ENCODE peak calls at places on chromosomes 12 and 14, in ten cellular contexts. A is prostate gland, I is glutamatergic neuron, M is transverse colon, W is Calu3, C is WTC11, R is mammary epithelial cell, S is PC-3, F is AG09319, V is GM23338. T is an unnamed sample.

GRCh38 chr14:34228663-34229001 is 233.4 kb downstream of the SPTSSA start:
- DNase-seq in A (no peak), I (no peak), M (no peak), W (no peak), C (no peak), R (no peak), S (no peak), F (no peak), V (no peak), T (no peak)

GRCh38 chr12:108614639-108615038 is 16.8 kb upstream of the TMEM119 start:
- DNase-seq in A (no peak), I (no peak), M (no peak), W (no peak), C (no peak), R (no peak), S (no peak), F (no peak), V (no peak), T (no peak)

GRCh38 chr14:102922490-102923200 is at the start of gene AMN:
- DNase-seq in A (no peak), I (no peak), M (peak; percentile 82), W (peak; percentile 51), C (peak; percentile 51), R (no peak), S (no peak), F (no peak), V (peak; percentile 79), T (no peak)

GRCh38 chr14:22510527-22511110 is 78.4 kb downstream of the DAD1 start:
- DNase-seq in A (no peak), I (no peak), M (no peak), W (no peak), C (no peak), R (no peak), S (peak; percentile 35), F (no peak), V (no peak), T (no peak)

GRCh38 chr14:46488374-46488773 is 163.2 kb downstream of the RPL10L start:
- DNase-seq in A (no peak), I (no peak), M (no peak), W (no peak), C (no peak), R (no peak), S (peak; percentile 9), F (no peak), V (no peak), T (no peak)

GRCh38 chr14:92578511-92578910 is 64.9 kb downstream of the RIN3 start:
- DNase-seq in A (no peak), I (no peak), M (no peak), W (no peak), C (no peak), R (peak; percentile 30), S (peak; percentile 75), F (peak; percentile 60), V (no peak), T (no peak)

GRCh38 chr14:80239631-80240030 is 28.3 kb upstream of the DIO2 start:
- DNase-seq in A (no peak), I (no peak), M (no peak), W (no peak), C (no peak), R (no peak), S (no peak), F (no peak), V (no peak), T (no peak)

GRCh38 chr12:68791897-68792481 is 16.0 kb upstream of the MDM2 start:
- DNase-seq in A (no peak), I (no peak), M (no peak), W (no peak), C (no peak), R (no peak), S (no peak), F (no peak), V (no peak), T (no peak)

GRCh38 chr12:132279184-132279889 is 50.1 kb downstream of the GALNT9 start:
- DNase-seq in A (no peak), I (no peak), M (peak; percentile 54), W (no peak), C (no peak), R (no peak), S (no peak), F (no peak), V (peak; percentile 47), T (no peak)

GRCh38 chr12:116916714-116917114 is 6.0 kb downstream of the FBXW8 start:
- DNase-seq in A (no peak), I (no peak), M (peak; percentile 9), W (peak; percentile 69), C (no peak), R (peak; percentile 71), S (peak; percentile 90), F (peak; percentile 29), V (peak; percentile 26), T (peak; percentile 87)

GRCh38 chr14:30225171-30225570 is 297.5 kb upstream of the PRKD1 start:
- DNase-seq in A (no peak), I (no peak), M (no peak), W (no peak), C (no peak), R (no peak), S (no peak), F (no peak), V (no peak), T (no peak)

GRCh38 chr12:112908548-112908947 is 1.8 kb downstream of the OAS1 start:
- DNase-seq in A (no peak), I (no peak), M (no peak), W (no peak), C (no peak), R (no peak), S (no peak), F (no peak), V (no peak), T (no peak)

GRCh38 chr14:37988472-37988871 is 219.2 kb upstream of the SSTR1 start:
- DNase-seq in A (no peak), I (no peak), M (no peak), W (no peak), C (no peak), R (no peak), S (no peak), F (no peak), V (no peak), T (no peak)

GRCh38 chr12:76866146-76866545 is 12.7 kb downstream of the CSRP2 start:
- DNase-seq in A (no peak), I (peak; percentile 19), M (no peak), W (no peak), C (no peak), R (no peak), S (no peak), F (no peak), V (peak; percentile 17), T (no peak)

GRCh38 chr14:96681826-96682225 is 115.4 kb upstream of the VRK1 start:
- DNase-seq in A (no peak), I (no peak), M (no peak), W (no peak), C (no peak), R (peak; percentile 9), S (peak; percentile 40), F (no peak), V (no peak), T (peak; percentile 49)

GRCh38 chr12:90858261-90858660 is 96.7 kb downstream of the CCER1 start:
- DNase-seq in A (peak; percentile 26), I (no peak), M (peak; percentile 34), W (peak; percentile 83), C (no peak), R (peak; percentile 43), S (peak; percentile 32), F (no peak), V (no peak), T (peak; percentile 8)

GRCh38 chr12:104339663-104340062 is 36.1 kb downstream of the EID3 start:
- DNase-seq in A (no peak), I (no peak), M (no peak), W (no peak), C (no peak), R (no peak), S (no peak), F (no peak), V (no peak), T (no peak)
- TF ChIP-seq CTCF in A (no peak), I (no peak), M (no peak), W (no peak), C (no peak), R (no peak), S (peak; percentile 42), F (no peak), V (no peak), T (no peak)

DNA sequence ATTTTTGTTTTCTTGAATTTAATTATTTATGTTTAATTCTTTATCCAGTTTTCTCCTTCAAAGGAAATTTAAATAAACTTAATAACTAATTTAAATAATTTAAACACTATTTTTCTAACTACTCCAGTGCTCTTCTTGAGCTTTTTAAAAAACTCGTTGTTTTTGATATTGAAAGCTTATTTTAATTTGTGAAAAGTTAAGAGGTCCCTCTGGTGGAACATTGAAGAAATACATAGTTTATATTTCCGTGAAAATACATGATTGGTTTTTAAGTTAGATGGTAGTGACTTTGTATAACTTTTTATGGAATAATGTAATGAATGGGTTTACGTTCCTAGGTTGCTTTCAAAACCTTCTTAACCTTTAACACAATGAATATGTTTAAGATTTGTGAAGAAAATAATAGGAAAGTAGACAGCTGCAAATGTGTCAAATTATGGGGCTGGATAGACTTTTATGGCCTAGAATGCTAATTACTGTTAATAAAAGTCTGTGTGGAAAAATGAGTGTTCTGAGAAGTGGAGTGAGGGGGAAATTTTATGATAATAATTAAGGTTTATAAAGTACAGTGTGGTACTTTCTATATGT is 45.9 kb upstream of the MSRB3 start:
- DNase-seq in A (no peak), I (no peak), M (no peak), W (no peak), C (no peak), R (peak; percentile 11), S (peak; percentile 45), F (no peak), V (peak; percentile 39), T (peak; percentile 28)
- TF ChIP-seq CTCF in A (no peak), I (peak; percentile 76), M (peak; percentile 56), W (peak; percentile 56), C (no peak), R (peak; percentile 29), S (peak; percentile 58), F (peak; percentile 36), V (peak; percentile 50), T (peak; percentile 29)

GRCh38 chr12:57487597-57488396 is at the start of gene MARS1:
- DNase-seq in A (peak; percentile 98), I (peak; percentile 90), M (peak; percentile 96), W (peak; percentile 94), C (peak; percentile 92), R (peak; percentile 97), S (peak; percentile 98), F (peak; percentile 90), V (peak; percentile 99), T (peak; percentile 98)
- TF ChIP-seq CTCF in A (no peak), I (peak; percentile 10), M (peak; percentile 18), W (no peak), C (no peak), R (no peak), S (peak; percentile 49), F (no peak), V (peak; percentile 37), T (no peak)

DNA sequence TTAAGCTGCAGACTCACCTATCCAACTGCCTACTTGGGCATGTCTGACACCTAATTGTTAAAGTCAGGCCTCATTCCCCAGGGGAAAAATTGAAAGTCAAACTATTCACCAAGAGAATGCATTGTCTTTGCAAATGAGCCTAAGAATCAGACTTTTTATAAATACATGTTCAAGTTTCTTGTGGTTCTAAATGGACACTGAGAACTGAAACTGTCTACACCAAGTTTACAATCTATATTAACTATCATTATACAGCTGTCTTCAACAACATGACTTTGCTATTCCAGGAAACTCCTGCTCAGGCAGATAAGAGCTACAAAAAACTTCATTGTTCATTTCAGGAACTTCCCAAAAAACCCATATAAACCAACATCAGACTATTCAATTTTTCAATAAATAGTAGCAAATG is 24.4 kb downstream of the CDK17 start:
- DNase-seq in A (no peak), I (no peak), M (no peak), W (no peak), C (no peak), R (no peak), S (no peak), F (no peak), V (no peak), T (no peak)
- TF ChIP-seq CTCF in A (no peak), I (no peak), M (no peak), W (no peak), C (no peak), R (no peak), S (no peak), F (no peak), V (no peak), T (no peak)